ENCODE peak calls at places on chromosomes 5 and 9, in seven cellular contexts. C, L, B, W, P, E and U are unnamed samples.

GRCh38 chr9:126842220-126842842 is 18.1 kb upstream of the ZBTB34 start:
- DNase-seq in C (no peak), B (no peak), L (no peak), E (no peak), W (no peak), P (no peak), U (no peak)

GRCh38 chr9:83935276-83935890 is 14.2 kb upstream of the KIF27 start:
- DNase-seq in B (peak), C (peak), P (no peak), W (no peak), E (no peak), L (no peak), U (peak)

GRCh38 chr5:72441861-72442540 is 65.2 kb downstream of the ZNF366 start:
- DNase-seq in P (no peak), L (no peak), E (no peak), W (peak), B (peak), C (peak), U (peak)

GRCh38 chr5:123450641-123451421 is 27.6 kb upstream of the CEP120 start:
- DNase-seq in L (no peak), E (no peak), C (no peak), W (no peak), B (no peak), P (no peak), U (no peak)

GRCh38 chr5:89996892-89997291 is 412.7 kb downstream of the CETN3 start:
- DNase-seq in L (no peak), W (no peak), P (no peak), E (no peak), B (no peak), C (no peak), U (no peak)

GRCh38 chr9:37862530-37862929 is 41.4 kb downstream of the SLC25A51 start:
- DNase-seq in C (no peak), L (no peak), W (no peak), E (no peak), P (no peak), B (no peak), U (no peak)

GRCh38 chr9:135296783-135297715 is 182.5 kb upstream of the PPP1R26 start:
- DNase-seq in L (peak), C (no peak), P (no peak), W (no peak), B (no peak), E (no peak), U (no peak)

GRCh38 chr5:134174841-134175839 is 1.6 kb downstream of the SKP1 start:
- DNase-seq in C (peak), L (no peak), E (peak), W (no peak), P (no peak), B (peak), U (peak)

GRCh38 chr9:89797255-89797654 is 192.4 kb downstream of the GADD45G start:
- DNase-seq in W (no peak), B (no peak), C (no peak), P (no peak), E (no peak), L (no peak), U (no peak)

GRCh38 chr9:136720251-136720886 is 8.0 kb downstream of the DIPK1B start:
- DNase-seq in B (no peak), P (no peak), L (peak), C (no peak), E (no peak), W (no peak), U (no peak)

GRCh38 chr9:33236571-33236970 is 3.4 kb upstream of the SPINK4 start:
- DNase-seq in E (no peak), C (peak), B (no peak), L (no peak), W (no peak), P (no peak), U (no peak)

GRCh38 chr9:131892890-131893289 is 153.0 kb upstream of the RAPGEF1 start:
- DNase-seq in B (no peak), E (no peak), P (no peak), W (no peak), L (no peak), C (no peak), U (no peak)

GRCh38 chr9:93121316-93122241 is 12.5 kb downstream of the NINJ1 start:
- DNase-seq in W (no peak), B (no peak), C (no peak), E (no peak), P (no peak), L (peak), U (no peak)

GRCh38 chr9:89223398-89223977 is 44.9 kb upstream of the SHC3 start:
- DNase-seq in L (no peak), W (no peak), B (no peak), E (no peak), C (no peak), P (no peak), U (no peak)

GRCh38 chr9:70100362-70100761 is 56.7 kb downstream of the MAMDC2 start:
- DNase-seq in P (no peak), E (no peak), W (no peak), B (no peak), L (no peak), C (peak), U (no peak)

DNA sequence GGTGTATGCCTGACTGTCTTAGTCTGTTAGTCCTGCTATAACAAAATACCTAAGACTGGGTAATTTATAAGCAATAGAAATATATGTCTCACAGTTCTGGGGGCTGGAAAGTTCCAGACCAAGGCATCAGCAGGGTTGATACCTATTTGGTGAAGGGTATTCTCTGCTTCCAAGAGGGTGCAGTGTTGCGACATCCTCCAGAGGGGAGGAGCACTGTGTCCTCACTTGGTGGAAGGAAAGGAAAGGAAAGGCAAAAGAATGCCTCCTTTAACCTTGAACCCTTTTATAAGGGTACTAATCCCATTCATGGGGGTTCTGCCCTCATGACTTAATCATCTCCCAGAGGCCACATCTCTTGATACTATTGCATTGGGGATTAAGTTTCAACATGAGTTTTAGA is 42.0 kb upstream of the SLC24A2 start:
- DNase-seq in P (no peak), E (no peak), C (no peak), W (no peak), L (no peak), B (no peak), U (no peak)
- H2AFZ ChIP-seq in P (no peak), E (no peak), C (no peak), W (no peak), L (no peak), B (no peak), U (no peak)

GRCh38 chr9:2465516-2465915 is 156.1 kb upstream of the VLDLR start:
- DNase-seq in E (no peak), C (no peak), L (no peak), P (no peak), W (no peak), B (no peak), U (no peak)
- TF ChIP-seq CTCF in E (no peak), C (no peak), L (no peak), P (no peak), W (no peak), B (no peak), U (no peak)

DNA sequence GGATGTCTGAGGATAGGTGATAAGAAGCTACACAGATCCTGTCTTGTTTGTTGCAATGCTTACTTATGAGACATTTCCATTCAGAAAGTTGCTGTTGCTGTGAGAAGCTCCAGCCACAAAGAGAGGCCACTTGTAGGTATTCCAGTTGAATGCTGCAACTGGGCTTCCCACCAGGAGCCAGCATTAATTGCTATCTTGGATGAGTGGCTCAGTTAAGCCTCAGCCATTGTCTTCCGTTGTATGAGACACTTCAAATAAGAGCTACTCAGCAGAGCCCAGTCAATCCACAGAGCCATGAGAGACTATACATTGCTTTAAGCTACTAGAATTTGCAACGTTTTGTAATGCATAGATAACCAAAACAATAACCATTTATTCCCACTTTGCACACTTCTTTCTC is 104.3 kb upstream of the ARRDC3 start:
- DNase-seq in B (no peak), L (no peak), P (no peak), E (no peak), C (no peak), W (no peak), U (no peak)
- H2AFZ ChIP-seq in B (no peak), L (no peak), P (no peak), E (no peak), C (no peak), W (no peak), U (no peak)

GRCh38 chr5:176575066-176575465 is 25.9 kb downstream of the CDHR2 start:
- DNase-seq in P (no peak), W (no peak), L (no peak), C (no peak), B (no peak), E (no peak), U (no peak)

GRCh38 chr5:176577312-176578176 is 28.4 kb downstream of the CDHR2 start:
- DNase-seq in P (no peak), C (no peak), L (no peak), W (no peak), B (no peak), E (no peak), U (no peak)

GRCh38 chr5:176575488-176576422 is 26.6 kb downstream of the CDHR2 start:
- DNase-seq in B (no peak), W (no peak), P (no peak), C (no peak), E (no peak), L (no peak), U (no peak)

GRCh38 chr5:176573564-176574296 is 24.6 kb downstream of the CDHR2 start:
- DNase-seq in C (peak), W (peak), L (peak), B (peak), E (peak), P (no peak), U (no peak)

DNA sequence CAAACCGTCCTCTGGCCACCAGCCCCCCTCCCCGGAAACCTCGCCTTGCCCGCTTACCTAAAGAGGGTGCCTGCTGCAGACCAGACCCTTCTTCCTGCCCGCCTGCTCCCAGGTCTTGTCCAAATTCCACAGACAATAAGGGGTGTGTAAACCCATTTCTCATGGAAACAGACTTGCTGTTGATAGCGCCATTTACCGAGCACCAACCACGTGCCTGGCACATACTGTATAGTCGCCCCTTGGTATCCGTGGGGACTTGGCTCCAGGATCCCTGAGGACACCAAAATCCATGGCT is 25.1 kb downstream of the CDHR2 start:
- DNase-seq in P (no peak), L (no peak), W (no peak), C (no peak), E (no peak), B (no peak), U (no peak)
- TF ChIP-seq CTCF in P (no peak), L (peak), W (no peak), C (no peak), E (no peak), B (no peak), U (peak)

DNA sequence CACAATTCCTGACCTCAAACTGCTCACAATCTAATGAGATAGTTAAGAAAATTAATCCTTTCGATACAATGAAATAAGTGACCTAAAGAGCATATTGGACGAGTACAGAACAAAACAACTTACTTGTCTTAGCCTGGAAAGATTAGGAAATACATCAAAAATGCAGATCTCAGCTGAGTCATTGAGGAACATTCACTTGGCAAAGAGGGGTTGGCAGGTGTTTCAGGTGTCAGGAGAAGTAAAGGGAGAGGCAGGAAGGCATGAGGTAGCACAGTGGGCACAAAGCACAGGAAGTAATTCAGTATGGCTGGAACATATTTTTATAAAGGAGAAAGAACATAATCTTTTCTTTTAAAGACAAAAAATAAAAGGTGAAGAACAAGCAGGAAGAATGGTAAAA is 628.8 kb upstream of the RGMB start:
- DNase-seq in E (no peak), W (no peak), C (no peak), L (no peak), B (peak), P (no peak), U (no peak)
- H2AFZ ChIP-seq in E (no peak), W (no peak), C (no peak), L (no peak), B (no peak), P (no peak), U (no peak)

GRCh38 chr9:129482521-129483466 is 138.1 kb downstream of the C9orf50 start:
- DNase-seq in P (no peak), C (peak), B (peak), W (no peak), L (no peak), E (no peak), U (peak)
- TF ChIP-seq CTCF in P (no peak), C (peak), B (no peak), W (no peak), L (no peak), E (no peak), U (no peak)

GRCh38 chr5:86546582-86546981 is 71.2 kb upstream of the COX7C start:
- DNase-seq in W (peak), C (no peak), L (no peak), P (no peak), B (peak), E (no peak), U (no peak)

GRCh38 chr5:86546050-86546449 is 71.7 kb upstream of the COX7C start:
- DNase-seq in C (no peak), L (no peak), W (no peak), B (no peak), P (no peak), E (no peak), U (no peak)

DNA sequence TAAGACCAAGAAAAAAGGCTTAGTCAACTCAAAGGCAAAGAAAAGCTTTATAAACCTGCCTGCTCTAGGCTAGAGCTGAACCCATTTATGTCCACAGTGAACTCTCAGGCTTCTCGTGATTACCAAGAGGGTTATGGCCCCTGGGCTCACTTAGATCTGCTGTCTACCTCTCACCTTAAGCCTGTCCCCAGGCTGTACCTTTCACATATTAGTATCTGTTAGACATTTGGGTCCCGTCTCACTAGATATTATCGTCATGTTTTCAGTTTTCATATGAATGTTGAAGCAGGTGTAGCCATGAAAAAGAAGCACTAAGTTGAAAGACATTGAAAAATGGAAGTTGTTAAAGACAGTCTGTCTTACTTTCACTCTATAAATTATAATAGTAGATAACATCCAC is 75.2 kb upstream of the COX7C start:
- DNase-seq in B (no peak), L (no peak), E (no peak), C (no peak), P (no peak), W (no peak), U (no peak)
- H2AFZ ChIP-seq in B (no peak), L (no peak), E (no peak), C (no peak), P (no peak), W (no peak), U (no peak)